ENCODE peak calls at places on chromosomes 7 and 10, in eight cellular contexts. C, L, M, P, G, E, R and Z are unnamed samples. For H3K27me3, the result is how much of the 10 kb centered on the place peaks cover.

GRCh38 chr7:58316-58715 is 134.1 kb upstream of the FAM20C start:
- DNase-seq in C (no peak), L (no peak), M (no peak), P (no peak), G (no peak), E (no peak), R (no peak), Z (no peak)

GRCh38 chr10:74008212-74008731 is 10.4 kb downstream of the VCL start:
- DNase-seq in C (no peak), L (no peak), M (no peak), P (no peak), G (peak), E (peak), R (peak), Z (no peak)

GRCh38 chr10:110344622-110345021 is 39.9 kb upstream of the SMNDC1 start:
- DNase-seq in C (no peak), L (no peak), M (no peak), P (no peak), G (no peak), E (no peak), R (no peak), Z (no peak)

GRCh38 chr7:390761-391410 is 100.9 kb downstream of the FOXL3 start:
- DNase-seq in C (no peak), L (no peak), M (no peak), P (no peak), G (no peak), E (no peak), R (no peak), Z (no peak)

GRCh38 chr7:74193054-74193453 is 16.8 kb upstream of the LAT2 start:
- DNase-seq in C (no peak), L (no peak), M (no peak), P (no peak), G (no peak), E (no peak), R (no peak), Z (no peak)

GRCh38 chr10:111297351-111297848 is 220.6 kb downstream of the ADRA2A start:
- DNase-seq in C (no peak), L (no peak), M (no peak), P (no peak), G (no peak), E (no peak), R (no peak), Z (no peak)

GRCh38 chr7:82131224-82131623 is 312.4 kb downstream of the CACNA2D1 start:
- DNase-seq in C (no peak), L (no peak), M (no peak), P (no peak), G (peak), E (no peak), R (peak), Z (no peak)

GRCh38 chr10:98077223-98077622 is 46.8 kb upstream of the CRTAC1 start:
- DNase-seq in C (no peak), L (no peak), M (no peak), P (no peak), G (no peak), E (no peak), R (no peak), Z (no peak)

GRCh38 chr7:79434098-79434497 is 19.4 kb downstream of the MAGI2 start:
- DNase-seq in C (no peak), L (no peak), M (no peak), P (no peak), G (peak), E (peak), R (peak), Z (no peak)

GRCh38 chr7:102973096-102973802 is 60.4 kb downstream of the LRRC17 start:
- DNase-seq in C (no peak), L (no peak), M (no peak), P (no peak), G (no peak), E (no peak), R (no peak), Z (no peak)

GRCh38 chr10:105797234-105797890 is 1156.3 kb downstream of the SORCS3 start:
- DNase-seq in C (no peak), L (peak), M (no peak), P (peak), G (no peak), E (no peak), R (peak), Z (peak)

GRCh38 chr10:10977978-10978377 is 39.7 kb upstream of the CELF2 start:
- DNase-seq in C (no peak), L (no peak), M (no peak), P (no peak), G (peak), E (peak), R (no peak), Z (no peak)

GRCh38 chr10:14386202-14386593 is 55.5 kb upstream of the FRMD4A start:
- DNase-seq in C (no peak), L (no peak), M (no peak), P (no peak), G (peak), E (peak), R (peak), Z (peak)

GRCh38 chr10:91340613-91341362 is 69.4 kb upstream of the HECTD2 start:
- DNase-seq in C (no peak), L (no peak), M (peak), P (no peak), G (peak), E (peak), R (peak), Z (peak)

GRCh38 chr10:95756796-95757657 is 1.1 kb downstream of the ENTPD1 start:
- DNase-seq in C (no peak), L (no peak), M (no peak), P (no peak), G (no peak), E (no peak), R (no peak), Z (no peak)

GRCh38 chr10:86960003-86960862 is 1.8 kb downstream of the SNCG start:
- DNase-seq in C (no peak), L (peak), M (no peak), P (peak), G (peak), E (no peak), R (peak), Z (no peak)

GRCh38 chr7:25262586-25262985 is 34.3 kb upstream of the NPVF start:
- DNase-seq in C (no peak), L (no peak), M (no peak), P (no peak), G (no peak), E (no peak), R (peak), Z (no peak)

GRCh38 chr7:15839415-15840100 is 153.1 kb upstream of the MEOX2 start:
- DNase-seq in C (peak), L (peak), M (peak), P (no peak), G (no peak), E (no peak), R (no peak), Z (no peak)

GRCh38 chr7:79683185-79683890 is 229.9 kb upstream of the MAGI2 start:
- DNase-seq in C (no peak), L (no peak), M (no peak), P (no peak), G (no peak), E (no peak), R (no peak), Z (no peak)

GRCh38 chr7:124762611-124763143 is 2.9 kb downstream of the GPR37 start:
- DNase-seq in C (no peak), L (no peak), M (no peak), P (no peak), G (peak), E (no peak), R (peak), Z (no peak)

GRCh38 chr10:85235258-85235657 is 906.9 kb downstream of the CCSER2 start:
- DNase-seq in C (no peak), L (no peak), M (no peak), P (no peak), G (no peak), E (no peak), R (no peak), Z (no peak)

GRCh38 chr7:139915301-139915863 is 86.3 kb downstream of the TBXAS1 start:
- DNase-seq in C (no peak), L (no peak), M (no peak), P (no peak), G (peak), E (peak), R (peak), Z (no peak)

GRCh38 chr10:126049741-126050140 is 153.4 kb downstream of the FANK1 start:
- DNase-seq in C (no peak), L (peak), M (no peak), P (no peak), G (peak), E (no peak), R (peak), Z (no peak)

GRCh38 chr7:111860248-111860647 is 298.0 kb upstream of the IMMP2L start:
- DNase-seq in C (no peak), L (no peak), M (no peak), P (no peak), G (no peak), E (no peak), R (no peak), Z (no peak)

GRCh38 chr10:58579011-58579655 is 66.5 kb downstream of the BICC1 start:
- DNase-seq in C (no peak), L (no peak), M (no peak), P (no peak), G (no peak), E (no peak), R (no peak), Z (no peak)

GRCh38 chr7:20201380-20201779 is 15.8 kb downstream of the MACC1 start:
- DNase-seq in C (no peak), L (no peak), M (no peak), P (no peak), G (no peak), E (no peak), R (peak), Z (no peak)

GRCh38 chr10:69802424-69803161 is 887 bp downstream of the COL13A1 start:
- DNase-seq in C (no peak), L (peak), M (peak), P (no peak), G (peak), E (no peak), R (peak), Z (no peak)

GRCh38 chr7:43303740-43304241 is 191.3 kb downstream of the HECW1 start:
- DNase-seq in C (no peak), L (no peak), M (no peak), P (peak), G (peak), E (no peak), R (no peak), Z (no peak)

GRCh38 chr7:92595281-92595680 is 5.1 kb upstream of the FAM133B start:
- DNase-seq in C (no peak), L (no peak), M (no peak), P (peak), G (peak), E (no peak), R (peak), Z (peak)

GRCh38 chr7:123755345-123755744 is 6.5 kb upstream of the WASL start:
- DNase-seq in C (no peak), L (no peak), M (no peak), P (no peak), G (no peak), E (no peak), R (no peak), Z (no peak)

GRCh38 chr7:31651234-31651633 is 35.8 kb upstream of the PPP1R17 start:
- DNase-seq in C (no peak), L (no peak), M (no peak), P (no peak), G (no peak), E (no peak), R (no peak), Z (no peak)

GRCh38 chr7:120272896-120273475 is at the start of gene KCND2:
- DNase-seq in C (no peak), L (peak), M (no peak), P (no peak), G (no peak), E (no peak), R (no peak), Z (no peak)

GRCh38 chr7:142568430-142569097 is 180.7 kb upstream of the PRSS1 start:
- DNase-seq in C (no peak), L (no peak), M (no peak), P (no peak), G (peak), E (peak), R (peak), Z (peak)

GRCh38 chr10:86779267-86780017 is 23.0 kb downstream of the BMPR1A start:
- DNase-seq in C (no peak), L (no peak), M (no peak), P (no peak), G (peak), E (no peak), R (no peak), Z (no peak)

GRCh38 chr10:31851216-31851615 is 77.4 kb downstream of the ARHGAP12 start:
- DNase-seq in C (no peak), L (no peak), M (no peak), P (no peak), G (no peak), E (no peak), R (no peak), Z (no peak)

GRCh38 chr10:16887565-16887964 is 70.3 kb upstream of the RSU1 start:
- DNase-seq in C (no peak), L (no peak), M (no peak), P (no peak), G (peak), E (peak), R (peak), Z (no peak)

GRCh38 chr10:80509403-80510161 is 28.1 kb upstream of the SH2D4B start:
- DNase-seq in C (no peak), L (no peak), M (peak), P (no peak), G (peak), E (peak), R (no peak), Z (peak)

GRCh38 chr10:88019753-88020152 is 156.3 kb downstream of the PTEN start:
- DNase-seq in C (no peak), L (no peak), M (no peak), P (no peak), G (peak), E (no peak), R (no peak), Z (no peak)

GRCh38 chr10:110723224-110723891 is 79.2 kb downstream of the RBM20 start:
- DNase-seq in C (no peak), L (no peak), M (no peak), P (no peak), G (no peak), E (no peak), R (no peak), Z (no peak)

GRCh38 chr7:132518102-132518838 is 58.0 kb downstream of the PLXNA4 start:
- DNase-seq in C (no peak), L (no peak), M (no peak), P (peak), G (no peak), E (no peak), R (peak), Z (no peak)

GRCh38 chr7:101118856-101119255 is 8.0 kb upstream of the SERPINE1 start:
- DNase-seq in C (no peak), L (no peak), M (no peak), P (no peak), G (no peak), E (no peak), R (no peak), Z (no peak)

GRCh38 chr7:101119876-101120275 is 7.0 kb upstream of the SERPINE1 start:
- DNase-seq in C (no peak), L (no peak), M (no peak), P (no peak), G (no peak), E (no peak), R (no peak), Z (no peak)

GRCh38 chr7:101121996-101122932 is 4.6 kb upstream of the SERPINE1 start:
- DNase-seq in C (peak), L (peak), M (peak), P (peak), G (peak), E (peak), R (peak), Z (peak)

GRCh38 chr7:101122933-101123702 is 3.8 kb upstream of the SERPINE1 start:
- DNase-seq in C (no peak), L (no peak), M (no peak), P (no peak), G (no peak), E (no peak), R (no peak), Z (no peak)

GRCh38 chr7:101120315-101120714 is 6.6 kb upstream of the SERPINE1 start:
- DNase-seq in C (no peak), L (no peak), M (no peak), P (no peak), G (no peak), E (no peak), R (no peak), Z (no peak)
- H3K27me3 ChIP-seq in C (under half), L (under half), M (under half), P (under half), G (under half), E (under half), R (under half), Z (under half)

DNA sequence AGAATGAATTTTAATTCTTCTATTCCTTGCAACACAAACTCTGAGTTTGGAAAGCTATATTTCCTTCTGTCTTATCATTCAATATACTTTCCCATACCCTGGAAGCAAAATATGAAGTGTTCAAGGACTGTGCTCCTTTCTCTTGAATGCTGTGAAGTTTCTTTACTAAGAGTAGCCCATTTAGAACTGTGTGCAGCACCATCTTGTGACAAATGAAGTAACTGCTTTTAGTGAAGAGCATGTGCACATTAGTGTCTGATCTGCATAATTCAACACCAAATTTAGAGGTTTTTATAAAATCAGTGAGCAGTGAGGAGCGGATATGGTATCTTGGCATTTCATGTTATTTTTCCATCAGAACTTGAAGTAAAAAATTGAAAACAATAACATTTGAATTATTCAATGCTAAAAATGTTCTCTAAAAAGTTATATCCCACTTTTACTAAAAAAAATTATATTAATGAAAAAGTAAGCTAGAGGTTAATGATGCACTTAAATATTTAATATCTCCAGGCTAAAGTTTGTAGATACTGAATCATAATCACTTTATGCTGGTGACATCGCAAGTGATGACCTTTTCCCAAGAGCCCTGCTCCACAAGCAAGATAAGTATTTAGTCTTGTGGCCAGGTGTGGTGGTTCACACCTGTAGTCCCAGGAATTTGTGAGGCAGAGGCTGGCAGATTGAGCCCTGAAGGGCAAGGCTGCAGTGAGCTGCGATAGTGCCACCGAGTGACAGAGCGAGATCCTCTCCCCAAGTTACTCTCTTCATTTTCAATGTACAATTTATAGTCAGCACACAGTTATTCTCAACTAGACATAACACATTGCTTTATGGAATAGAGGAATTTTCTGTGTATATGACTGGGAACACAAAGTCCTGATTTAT is 108.8 kb upstream of the PCLO start:
- DNase-seq in C (no peak), L (peak), M (no peak), P (peak), G (peak), E (peak), R (peak), Z (peak)
- TF ChIP-seq CTCF in C (no peak), L (peak), M (no peak), P (peak), G (peak), E (peak), R (peak), Z (peak)

GRCh38 chr7:12889391-12889790 is 202.0 kb downstream of the ARL4A start:
- DNase-seq in C (no peak), L (no peak), M (no peak), P (no peak), G (peak), E (no peak), R (peak), Z (no peak)
- H3K27me3 ChIP-seq in C (under half), L (under half), M (under half), P (under half), G (under half), E (under half), R (under half), Z (under half)

GRCh38 chr7:5445991-5446594 is 22.5 kb upstream of the TNRC18 start:
- DNase-seq in C (no peak), L (no peak), M (no peak), P (no peak), G (no peak), E (no peak), R (no peak), Z (no peak)
- TF ChIP-seq CTCF in C (no peak), L (no peak), M (no peak), P (no peak), G (no peak), E (no peak), R (no peak), Z (no peak)

GRCh38 chr7:122305475-122306319 is 1.1 kb upstream of the FEZF1 start:
- DNase-seq in C (no peak), L (peak), M (no peak), P (peak), G (no peak), E (no peak), R (peak), Z (no peak)
- H3K27me3 ChIP-seq in C (under half), L (half or more), M (half or more), P (under half), G (half or more), E (half or more), R (under half), Z (half or more)

GRCh38 chr10:63003816-63004453 is 129.2 kb upstream of the NRBF2 start:
- DNase-seq in C (no peak), L (no peak), M (no peak), P (peak), G (no peak), E (no peak), R (peak), Z (no peak)
- TF ChIP-seq CTCF in C (no peak), L (peak), M (peak), P (peak), G (peak), E (peak), R (peak), Z (no peak)

GRCh38 chr7:97009753-97010732 is 4.7 kb downstream of the DLX6 start:
- DNase-seq in C (no peak), L (no peak), M (no peak), P (no peak), G (no peak), E (no peak), R (no peak), Z (no peak)
- H3K27me3 ChIP-seq in C (under half), L (half or more), M (half or more), P (half or more), G (half or more), E (half or more), R (half or more), Z (half or more)

GRCh38 chr7:44334734-44335097 is 9.3 kb upstream of the CAMK2B start:
- DNase-seq in C (no peak), L (no peak), M (no peak), P (no peak), G (no peak), E (no peak), R (no peak), Z (no peak)
- TF ChIP-seq CTCF in C (no peak), L (no peak), M (no peak), P (no peak), G (no peak), E (no peak), R (no peak), Z (no peak)